ENCODE peak calls at places on chromosomes 6 and 20, in seven cellular contexts. G is H9, Q is substantia nigra, T is hepatocyte, A is sigmoid colon, O is spleen, J is brain microvascular endothelial cell. W is an unnamed sample.

GRCh38 chr6:99151634-99152344 is 197.7 kb downstream of the FAXC start:
- DNase-seq in G (peak), Q (no peak), T (peak), A (no peak), O (no peak), J (peak), W (peak)

GRCh38 chr20:3222635-3223600 is 13.6 kb downstream of the ITPA start:
- DNase-seq in G (no peak), Q (no peak), T (peak), A (no peak), O (peak), J (no peak), W (no peak)

GRCh38 chr6:78910611-78911134 is 43.3 kb downstream of the IRAK1BP1 start:
- DNase-seq in G (peak), Q (no peak), T (peak), A (no peak), O (peak), J (no peak), W (peak)

GRCh38 chr6:39218868-39219567 is 10.3 kb downstream of the KCNK5 start:
- DNase-seq in G (no peak), Q (no peak), T (no peak), A (no peak), O (no peak), J (peak), W (no peak)

GRCh38 chr6:159984268-159984786 is 15.4 kb downstream of the IGF2R start:
- DNase-seq in G (no peak), Q (no peak), T (no peak), A (no peak), O (no peak), J (peak), W (no peak)

GRCh38 chr20:19407731-19408130 is 195.3 kb downstream of the SLC24A3 start:
- DNase-seq in G (no peak), Q (no peak), T (peak), A (no peak), O (no peak), J (no peak), W (peak)

GRCh38 chr6:52664991-52665686 is 5.8 kb upstream of the TMEM14A start:
- DNase-seq in G (no peak), Q (no peak), T (no peak), A (no peak), O (no peak), J (no peak), W (no peak)

GRCh38 chr6:43428112-43428570 is 800 bp downstream of the ABCC10 start:
- DNase-seq in G (no peak), Q (no peak), T (no peak), A (no peak), O (no peak), J (no peak), W (no peak)

GRCh38 chr20:31859266-31859997 is 10.9 kb downstream of the DUSP15 start:
- DNase-seq in G (no peak), Q (no peak), T (no peak), A (no peak), O (peak), J (no peak), W (no peak)

GRCh38 chr6:3361312-3362037 is 95.4 kb downstream of the SLC22A23 start:
- DNase-seq in G (no peak), Q (no peak), T (no peak), A (no peak), O (no peak), J (no peak), W (no peak)

GRCh38 chr20:19137641-19138040 is 74.8 kb upstream of the SLC24A3 start:
- DNase-seq in G (no peak), Q (no peak), T (no peak), A (no peak), O (no peak), J (no peak), W (no peak)

GRCh38 chr6:151240861-151241642 is 1.3 kb downstream of the AKAP12 start:
- DNase-seq in G (peak), Q (no peak), T (peak), A (peak), O (no peak), J (peak), W (peak)

GRCh38 chr20:48286571-48287551 is 501.6 kb upstream of the SULF2 start:
- DNase-seq in G (no peak), Q (no peak), T (peak), A (no peak), O (no peak), J (no peak), W (no peak)

GRCh38 chr6:109059591-109060021 is 35.0 kb downstream of the SESN1 start:
- DNase-seq in G (no peak), Q (no peak), T (no peak), A (no peak), O (no peak), J (peak), W (no peak)

GRCh38 chr6:2713473-2714358 is 37.0 kb downstream of the MYLK4 start:
- DNase-seq in G (no peak), Q (no peak), T (no peak), A (no peak), O (no peak), J (peak), W (peak)

GRCh38 chr6:109093732-109094131 is 914 bp downstream of the SESN1 start:
- DNase-seq in G (no peak), Q (no peak), T (no peak), A (no peak), O (no peak), J (no peak), W (peak)

GRCh38 chr6:30841644-30842504 is 42.4 kb upstream of the DDR1 start:
- DNase-seq in G (no peak), Q (no peak), T (peak), A (no peak), O (no peak), J (no peak), W (no peak)

GRCh38 chr6:159061805-159062563 is 17.2 kb upstream of the TAGAP start:
- DNase-seq in G (no peak), Q (no peak), T (no peak), A (no peak), O (no peak), J (no peak), W (no peak)

GRCh38 chr6:137240168-137240567 is 21.0 kb upstream of the IFNGR1 start:
- DNase-seq in G (no peak), Q (no peak), T (peak), A (peak), O (peak), J (peak), W (no peak)

GRCh38 chr20:3735768-3736167 is 3.3 kb downstream of the HSPA12B start:
- DNase-seq in G (peak), Q (no peak), T (peak), A (no peak), O (no peak), J (no peak), W (no peak)

GRCh38 chr6:30641048-30641447 is 5.9 kb upstream of the C6orf136 start:
- DNase-seq in G (no peak), Q (no peak), T (no peak), A (no peak), O (no peak), J (no peak), W (no peak)

GRCh38 chr6:30399390-30400058 is 54.6 kb downstream of the RPP21 start:
- DNase-seq in G (no peak), Q (no peak), T (no peak), A (no peak), O (no peak), J (no peak), W (no peak)

DNA sequence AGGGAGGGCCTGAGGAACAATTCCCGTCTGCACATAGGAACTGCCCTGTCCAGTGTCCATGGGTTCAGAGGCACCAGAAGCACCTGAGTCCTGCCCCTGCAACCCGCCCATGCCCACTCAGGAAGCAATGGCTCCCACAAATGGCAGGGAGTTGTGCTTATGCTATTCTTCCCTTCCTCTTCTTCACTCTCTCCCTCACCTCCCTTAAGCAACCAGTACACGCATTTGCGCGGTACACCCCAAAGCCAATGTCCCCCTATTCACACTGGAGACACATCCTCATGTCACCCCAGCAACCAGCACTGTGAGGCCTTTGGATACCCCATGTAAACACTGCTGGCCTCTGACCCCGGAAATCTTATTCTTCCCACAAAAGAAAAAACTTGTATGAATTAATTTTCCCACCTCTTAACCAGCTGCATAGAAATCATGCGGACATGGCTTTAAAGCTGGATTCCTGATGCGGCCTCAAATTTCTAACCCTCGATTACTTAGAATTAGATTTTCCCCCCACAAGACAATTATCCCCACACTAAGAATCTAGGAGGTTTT is 30.9 kb downstream of the FYN start:
- DNase-seq in G (no peak), Q (no peak), T (no peak), A (no peak), O (no peak), J (no peak), W (no peak)
- H3K27ac ChIP-seq in G (no peak), Q (peak), T (peak), A (no peak), O (peak), J (peak), W (no peak)

DNA sequence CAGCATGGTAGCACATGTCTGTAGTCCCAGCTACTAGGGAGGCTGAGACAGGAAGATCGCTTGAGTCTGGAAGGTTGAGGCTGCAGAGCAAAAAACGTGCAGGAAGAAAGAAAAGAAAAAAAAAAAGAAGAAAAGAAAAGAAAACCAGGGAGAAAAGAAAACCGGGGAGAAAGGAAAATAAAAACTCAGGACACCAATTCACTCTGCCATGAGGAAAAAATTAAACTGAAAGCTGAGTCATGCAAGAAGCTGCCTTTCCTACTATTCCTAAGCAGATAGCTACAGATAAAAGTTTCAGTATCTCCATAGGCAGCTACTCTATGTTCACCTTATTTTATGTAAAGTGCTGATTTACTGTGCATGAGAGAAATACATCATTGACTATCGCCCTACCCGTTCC is 10.5 kb downstream of the PTGIS start:
- DNase-seq in G (no peak), Q (no peak), T (no peak), A (no peak), O (no peak), J (no peak), W (no peak)
- H3K27ac ChIP-seq in G (no peak), Q (no peak), T (peak), A (peak), O (no peak), J (no peak), W (no peak)

GRCh38 chr20:38260025-38260377 is 534 bp downstream of the KIAA1755 start:
- DNase-seq in G (no peak), Q (no peak), T (no peak), A (no peak), O (no peak), J (no peak), W (no peak)
- H3K27ac ChIP-seq in G (no peak), Q (peak), T (peak), A (peak), O (peak), J (peak), W (no peak)

GRCh38 chr20:34525342-34525708 is 9.1 kb downstream of the DYNLRB1 start:
- DNase-seq in G (no peak), Q (no peak), T (no peak), A (no peak), O (no peak), J (no peak), W (no peak)
- H3K27ac ChIP-seq in G (no peak), Q (peak), T (peak), A (peak), O (peak), J (peak), W (no peak)

GRCh38 chr20:36104856-36105255 is 49.7 kb upstream of the EPB41L1 start:
- DNase-seq in G (no peak), Q (no peak), T (no peak), A (no peak), O (no peak), J (no peak), W (no peak)

GRCh38 chr20:36107881-36108280 is 46.7 kb upstream of the EPB41L1 start:
- DNase-seq in G (no peak), Q (no peak), T (no peak), A (no peak), O (no peak), J (no peak), W (no peak)

GRCh38 chr20:36106606-36107005 is 47.9 kb upstream of the EPB41L1 start:
- DNase-seq in G (no peak), Q (no peak), T (no peak), A (no peak), O (no peak), J (no peak), W (no peak)

GRCh38 chr20:36104244-36104643 is 50.3 kb upstream of the EPB41L1 start:
- DNase-seq in G (no peak), Q (no peak), T (no peak), A (no peak), O (no peak), J (no peak), W (no peak)

DNA sequence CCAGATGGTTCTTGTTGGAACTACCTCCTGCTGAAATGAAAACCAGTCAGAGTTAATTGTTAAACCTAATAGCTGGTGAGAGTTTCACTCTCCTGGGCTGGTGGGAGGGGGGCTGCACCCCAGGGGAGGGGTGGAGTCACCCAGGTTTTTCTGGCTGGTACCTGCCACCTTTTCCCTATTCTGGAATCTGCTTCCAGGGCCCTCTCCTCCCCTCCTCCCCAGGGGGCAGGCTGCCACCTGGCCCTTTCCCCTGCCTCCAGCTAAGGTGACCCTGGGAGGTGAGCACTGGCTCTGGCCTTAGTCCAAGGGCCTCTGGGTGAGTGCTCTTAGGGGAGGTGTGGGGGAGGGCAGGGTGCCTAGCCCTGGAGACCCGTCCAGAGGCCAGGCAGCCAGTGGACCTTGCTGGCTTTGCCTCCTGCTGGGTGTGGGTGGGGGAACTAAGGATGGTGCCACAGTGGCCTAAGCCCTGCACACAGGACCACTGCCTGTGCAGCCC is 48.8 kb upstream of the EPB41L1 start:
- DNase-seq in G (no peak), Q (no peak), T (no peak), A (no peak), O (no peak), J (no peak), W (no peak)
- H3K27ac ChIP-seq in G (no peak), Q (no peak), T (peak), A (no peak), O (no peak), J (no peak), W (no peak)

DNA sequence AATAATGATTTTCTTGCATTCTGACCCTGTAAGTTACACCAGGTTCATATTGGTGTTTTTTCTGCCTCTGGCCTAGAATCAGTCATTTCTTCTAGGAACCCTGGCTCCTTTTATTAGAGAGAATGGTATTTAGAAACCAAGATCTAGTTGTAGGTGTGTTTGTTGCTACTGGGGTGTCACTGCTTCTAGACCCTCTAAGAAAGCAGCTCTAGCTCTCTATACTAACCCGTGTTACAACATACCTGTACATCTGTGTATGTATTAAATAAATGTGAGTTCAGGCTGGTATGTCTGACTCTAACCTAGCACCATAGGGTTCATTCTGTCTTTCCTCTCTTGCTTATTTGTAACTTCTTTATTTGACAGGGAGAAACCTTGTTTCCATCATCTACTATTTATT is 16.8 kb downstream of the SENP6 start:
- DNase-seq in G (no peak), Q (no peak), T (no peak), A (no peak), O (no peak), J (no peak), W (no peak)
- H3K27ac ChIP-seq in G (no peak), Q (no peak), T (no peak), A (peak), O (no peak), J (no peak), W (no peak)

DNA sequence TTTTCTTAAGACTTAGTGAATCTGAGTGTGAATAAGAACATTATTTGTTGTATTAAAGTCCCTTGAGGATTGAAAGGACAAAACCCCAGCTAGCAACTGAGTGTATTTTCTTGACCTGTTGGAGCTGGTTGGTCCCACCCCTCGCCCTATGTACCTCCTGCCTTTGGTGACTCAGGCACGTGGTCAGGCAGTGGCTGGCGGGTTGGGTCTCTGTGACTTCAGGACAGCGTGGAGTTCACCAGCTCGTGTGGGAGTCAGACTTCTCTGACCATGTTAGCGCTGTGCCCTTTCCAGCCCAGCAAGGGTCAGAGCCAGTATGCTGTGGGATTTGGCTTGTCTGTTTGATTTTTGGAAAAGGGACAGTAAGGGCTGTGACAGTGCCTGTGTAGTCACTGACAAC is 93.7 kb downstream of the SSR1 start:
- DNase-seq in G (no peak), Q (no peak), T (peak), A (no peak), O (no peak), J (peak), W (no peak)
- H3K27ac ChIP-seq in G (no peak), Q (no peak), T (no peak), A (no peak), O (peak), J (no peak), W (no peak)

GRCh38 chr20:57704245-57704644 is 5.6 kb downstream of the PMEPA1 start:
- DNase-seq in G (no peak), Q (no peak), T (no peak), A (no peak), O (no peak), J (no peak), W (no peak)

GRCh38 chr20:57702091-57702490 is 7.7 kb downstream of the PMEPA1 start:
- DNase-seq in G (no peak), Q (no peak), T (no peak), A (no peak), O (no peak), J (no peak), W (no peak)

GRCh38 chr20:57702521-57702920 is 7.3 kb downstream of the PMEPA1 start:
- DNase-seq in G (no peak), Q (no peak), T (no peak), A (no peak), O (no peak), J (no peak), W (no peak)

GRCh38 chr20:57701651-57702050 is 8.2 kb downstream of the PMEPA1 start:
- DNase-seq in G (no peak), Q (no peak), T (no peak), A (no peak), O (no peak), J (no peak), W (no peak)

GRCh38 chr20:57703013-57703412 is 6.8 kb downstream of the PMEPA1 start:
- DNase-seq in G (no peak), Q (no peak), T (no peak), A (no peak), O (peak), J (no peak), W (no peak)
- H3K27ac ChIP-seq in G (no peak), Q (no peak), T (no peak), A (peak), O (peak), J (no peak), W (no peak)

DNA sequence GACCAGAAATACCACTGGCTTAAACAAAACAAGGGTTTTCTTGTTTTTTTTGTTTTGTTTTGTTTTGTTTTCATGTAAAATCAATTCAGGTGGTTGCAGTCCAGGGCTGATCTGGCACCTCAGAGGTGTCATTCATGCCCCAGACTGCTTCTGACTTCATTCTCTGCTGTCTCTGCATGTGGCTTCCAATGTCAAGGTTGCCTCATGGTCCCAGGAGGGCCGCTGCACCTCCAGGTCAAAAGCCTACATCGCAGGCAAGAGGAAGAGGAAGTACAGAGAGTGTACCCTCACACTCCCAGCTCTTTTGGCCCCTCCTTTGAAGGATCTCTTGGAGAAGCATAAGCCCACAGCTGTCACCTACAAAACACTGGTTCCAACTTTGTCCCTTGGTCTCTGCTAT is 1.4 kb upstream of the BTN3A1 start:
- DNase-seq in G (no peak), Q (no peak), T (no peak), A (no peak), O (no peak), J (no peak), W (no peak)
- H3K27ac ChIP-seq in G (no peak), Q (no peak), T (no peak), A (no peak), O (peak), J (no peak), W (no peak)

W was measured in mesendoderm.